ENCODE peak calls at places on chromosomes 13 and 19, in seven cellular contexts. O is heart left ventricle, G is transverse colon, N is tibial nerve, Z is fibroblast of mammary gland, R is ovary, D is sigmoid colon. M is an unnamed sample.
A peak's percentile ranks its signal among the peaks of the same experiment; 100 is the strongest.

GRCh38 chr13:113544896-113545295 is 39.7 kb upstream of the TFDP1 start:
- DNase-seq in O (no peak), N (no peak), G (peak; percentile 2), D (no peak), Z (no peak), R (peak; percentile 11), M (no peak)

GRCh38 chr13:40371531-40372125 is 294.8 kb downstream of the FOXO1 start:
- DNase-seq in R (no peak), Z (no peak), N (no peak), D (no peak), O (no peak), G (no peak), M (no peak)

GRCh38 chr19:17329061-17329767 is 5.4 kb downstream of the ANO8 start:
- DNase-seq in N (no peak), G (no peak), D (no peak), O (no peak), Z (no peak), R (no peak), M (no peak)

GRCh38 chr19:18204394-18205179 is 745 bp upstream of the RAB3A start:
- DNase-seq in D (peak; percentile 86), Z (peak; percentile 23), N (peak; percentile 77), G (peak; percentile 73), R (peak; percentile 85), O (peak; percentile 40), M (no peak)

GRCh38 chr19:46297700-46298476 is 1.0 kb downstream of the HIF3A start:
- DNase-seq in O (peak; percentile 94), N (peak; percentile 59), G (peak; percentile 69), Z (peak; percentile 54), D (peak; percentile 97), R (peak; percentile 78), M (peak; percentile 92)

GRCh38 chr19:10339380-10339960 is at the start of gene ICAM3:
- DNase-seq in O (no peak), N (no peak), R (no peak), D (no peak), G (peak; percentile 58), Z (no peak), M (no peak)

GRCh38 chr19:48244289-48244688 is 11.4 kb downstream of the CARD8 start:
- DNase-seq in D (no peak), G (no peak), O (no peak), R (no peak), N (no peak), Z (no peak), M (peak; percentile 47)

GRCh38 chr13:45879666-45880065 is 28.1 kb upstream of the SIAH3 start:
- DNase-seq in G (peak; percentile 10), O (peak; percentile 82), Z (peak; percentile 18), N (no peak), D (no peak), R (no peak), M (no peak)

GRCh38 chr13:108494991-108495661 is 134.3 kb upstream of the MYO16 start:
- DNase-seq in D (no peak), O (no peak), N (no peak), Z (no peak), R (no peak), G (no peak), M (no peak)

GRCh38 chr13:79413521-79413920 is 7.5 kb upstream of the RBM26 start:
- DNase-seq in R (no peak), O (no peak), Z (no peak), D (no peak), G (no peak), N (no peak), M (no peak)

GRCh38 chr19:55670280-55671053 is 4.6 kb upstream of the EPN1 start:
- DNase-seq in R (no peak), G (no peak), N (no peak), Z (no peak), D (peak; percentile 85), O (no peak), M (no peak)

GRCh38 chr13:37313383-37313782 is 207.9 kb upstream of the CSNK1A1L start:
- DNase-seq in D (no peak), R (no peak), O (no peak), G (no peak), Z (peak; percentile 96), N (no peak), M (peak; percentile 79)

GRCh38 chr13:30561506-30561905 is 56.2 kb upstream of the USPL1 start:
- DNase-seq in Z (peak; percentile 25), G (no peak), D (no peak), O (no peak), R (no peak), N (no peak), M (no peak)

GRCh38 chr19:42420055-42420544 is 7.1 kb downstream of the LIPE start:
- DNase-seq in R (no peak), G (peak; percentile 64), O (peak; percentile 36), Z (peak; percentile 58), D (peak; percentile 58), N (no peak), M (peak; percentile 52)

GRCh38 chr19:1767464-1767933 is 14.2 kb downstream of the ONECUT3 start:
- DNase-seq in R (peak; percentile 65), N (peak; percentile 33), D (no peak), O (peak; percentile 30), Z (peak; percentile 12), G (peak; percentile 46), M (no peak)

GRCh38 chr13:75357576-75358295 is 124.2 kb downstream of the TBC1D4 start:
- DNase-seq in O (peak; percentile 43), N (no peak), R (no peak), Z (peak; percentile 77), D (no peak), G (no peak), M (peak; percentile 76)

GRCh38 chr19:31885280-31885853 is 460.0 kb upstream of the ZNF507 start:
- DNase-seq in R (no peak), O (no peak), G (no peak), D (no peak), Z (no peak), N (no peak), M (no peak)

GRCh38 chr19:55460670-55461258 is 678 bp downstream of the ISOC2 start:
- DNase-seq in R (peak; percentile 94), D (peak; percentile 96), Z (peak; percentile 88), O (peak; percentile 90), G (peak; percentile 86), N (peak; percentile 83), M (peak; percentile 92)

GRCh38 chr19:17329768-17330545 is 4.7 kb downstream of the ANO8 start:
- DNase-seq in G (no peak), O (no peak), D (no peak), Z (no peak), R (no peak), N (no peak), M (no peak)

GRCh38 chr19:33235269-33235995 is 9.8 kb upstream of the SLC7A10 start:
- DNase-seq in O (peak; percentile 82), G (peak; percentile 87), Z (peak; percentile 64), D (peak; percentile 85), N (peak; percentile 92), R (peak; percentile 73), M (peak; percentile 73)

GRCh38 chr13:64925284-64925683 is 2304.9 kb downstream of the PCDH9 start:
- DNase-seq in R (no peak), Z (no peak), N (no peak), D (no peak), G (no peak), O (no peak), M (peak; percentile 36)

DNA sequence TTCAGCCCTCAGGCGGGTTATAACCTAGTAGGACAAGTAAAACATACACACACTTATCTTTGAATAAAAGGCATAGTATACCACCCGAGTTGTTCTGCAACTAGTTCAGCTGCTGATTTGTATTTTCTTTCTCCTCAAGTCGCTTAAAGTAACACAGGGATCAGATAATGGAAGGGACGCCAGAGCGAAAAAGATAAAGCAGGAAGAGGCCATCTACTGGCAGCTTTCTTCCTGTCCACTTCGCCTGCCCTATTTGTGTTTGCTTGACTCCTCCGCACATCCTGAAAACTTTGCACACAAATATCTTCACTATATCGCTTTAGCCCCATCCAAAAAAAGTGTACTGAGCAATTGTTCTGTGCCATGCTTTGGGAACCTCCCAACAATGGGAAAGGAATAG is 238.0 kb upstream of the SOX21 start:
- DNase-seq in N (no peak), G (no peak), O (no peak), R (no peak), Z (peak; percentile 11), D (no peak), M (peak; percentile 16)
- TF ChIP-seq CTCF in N (no peak), G (no peak), O (no peak), R (no peak), Z (peak; percentile 19), D (no peak), M (peak; percentile 6)

GRCh38 chr19:3882041-3882384 is 1.5 kb downstream of the ATCAY start:
- DNase-seq in G (no peak), Z (no peak), D (no peak), O (no peak), N (no peak), R (no peak), M (no peak)
- H3K4me3 ChIP-seq in G (no peak overlapping the region), Z (no peak overlapping the region), D (no peak overlapping the region), O (no peak overlapping the region), N (no peak overlapping the region), R (no peak overlapping the region), M (no peak overlapping the region)

DNA sequence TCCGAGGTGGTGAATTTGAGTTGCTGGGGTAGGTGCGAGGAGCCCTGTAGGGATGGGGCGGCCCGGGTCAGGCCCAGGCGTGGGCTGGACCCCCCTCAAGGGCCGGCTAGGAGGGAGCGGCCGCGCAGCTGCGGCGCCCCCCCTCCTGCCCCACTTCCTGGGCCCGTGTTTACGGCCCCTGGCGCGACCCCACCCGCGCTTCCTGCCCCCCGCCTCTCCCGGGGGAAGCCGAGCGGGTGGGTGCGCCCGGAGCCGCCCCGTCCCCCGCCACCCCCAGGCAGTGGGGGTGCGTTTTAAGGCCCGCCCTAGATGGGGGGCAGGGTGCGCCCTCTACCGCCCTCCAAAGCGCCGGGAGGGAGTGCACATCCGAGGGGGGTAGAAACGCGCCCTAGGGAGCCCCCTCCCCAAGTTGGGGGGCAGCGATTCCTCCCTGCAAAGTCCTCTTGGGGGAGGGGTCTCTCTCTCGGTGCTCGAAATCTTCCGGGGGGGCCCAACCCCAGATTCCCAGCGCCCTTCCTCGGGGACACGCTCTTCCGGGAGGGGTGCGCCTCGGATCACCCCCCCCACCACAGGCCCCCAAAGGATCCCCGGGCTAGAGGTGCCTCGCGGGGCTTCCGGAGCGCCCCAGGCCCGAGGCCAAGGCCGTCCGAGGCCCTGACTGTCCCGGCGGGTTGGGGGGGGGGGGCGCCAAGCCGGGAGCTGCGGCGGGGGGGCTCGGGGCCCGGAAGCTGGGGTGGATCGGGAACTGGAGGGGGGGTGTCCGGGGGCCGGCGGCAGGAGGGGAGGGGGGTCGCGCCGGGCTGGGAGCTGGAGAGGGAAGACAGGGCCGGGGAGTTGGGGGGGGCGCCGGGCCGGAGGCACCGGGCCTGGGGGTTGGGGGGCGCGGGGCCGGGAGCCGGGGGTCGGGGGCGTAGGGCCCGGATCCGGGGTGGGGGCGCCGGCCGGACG is 807 bp downstream of the TLE5 start:
- DNase-seq in O (peak; percentile 78), R (peak; percentile 84), N (no peak), Z (no peak), D (peak; percentile 84), G (peak; percentile 76), M (peak; percentile 34)
- TF ChIP-seq CTCF in O (peak; percentile 41), R (peak; percentile 27), N (peak; percentile 37), Z (peak; percentile 17), D (no peak), G (peak; percentile 14), M (peak; percentile 9)

GRCh38 chr19:54364775-54365257 is at the start of gene LAIR1:
- DNase-seq in D (no peak), G (peak; percentile 51), Z (no peak), N (peak; percentile 42), O (peak; percentile 65), R (no peak), M (no peak)
- H3K4me3 ChIP-seq in D (peak within 1 kb of the TSS; percentile 12), G (no peak within 1 kb of the TSS), Z (no peak within 1 kb of the TSS), N (no peak within 1 kb of the TSS), O (peak within 1 kb of the TSS; percentile 36), R (no peak within 1 kb of the TSS), M (no peak within 1 kb of the TSS)

M was measured in fibroblast of pulmonary artery.